ENCODE peak calls at places on chromosomes 13 and 19, in eight cellular contexts. One of them, this sample, is unnamed.

GRCh38 chr19:30180691-30181090 is 191.5 kb upstream of the ZNF536 start:
- DNase-seq in left lung: no peak
- DNase-seq in AG09319: no peak
- DNase-seq in transverse colon: no peak
- DNase-seq in lung: no peak
- DNase-seq in GM06990: no peak
- DNase-seq in B cell: no peak
- DNase-seq in fibroblast of mammary gland: no peak
- DNase-seq in this sample: no peak

GRCh38 chr13:111046590-111047141 is 68.4 kb upstream of the ARHGEF7 start:
- DNase-seq in left lung: no peak
- DNase-seq in AG09319: no peak
- DNase-seq in transverse colon: no peak
- DNase-seq in lung: peak
- DNase-seq in GM06990: no peak
- DNase-seq in B cell: no peak
- DNase-seq in fibroblast of mammary gland: peak
- DNase-seq in this sample: no peak

GRCh38 chr19:50994129-50994528 is 7.3 kb downstream of the KLK8 start:
- DNase-seq in left lung: no peak
- DNase-seq in AG09319: no peak
- DNase-seq in transverse colon: no peak
- DNase-seq in lung: no peak
- DNase-seq in GM06990: no peak
- DNase-seq in B cell: no peak
- DNase-seq in fibroblast of mammary gland: peak
- DNase-seq in this sample: no peak

GRCh38 chr19:38319421-38320258 is at the start of gene KCNK6:
- DNase-seq in left lung: peak
- DNase-seq in AG09319: no peak
- DNase-seq in transverse colon: peak
- DNase-seq in lung: no peak
- DNase-seq in GM06990: peak
- DNase-seq in B cell: no peak
- DNase-seq in fibroblast of mammary gland: peak
- DNase-seq in this sample: no peak

GRCh38 chr13:113493315-113493951 is 2.9 kb upstream of the DCUN1D2 start:
- DNase-seq in left lung: no peak
- DNase-seq in AG09319: peak
- DNase-seq in transverse colon: no peak
- DNase-seq in lung: no peak
- DNase-seq in GM06990: no peak
- DNase-seq in B cell: no peak
- DNase-seq in fibroblast of mammary gland: peak
- DNase-seq in this sample: peak

GRCh38 chr19:57406516-57407123 is 4.3 kb upstream of the ZNF17 start:
- DNase-seq in left lung: peak
- DNase-seq in AG09319: no peak
- DNase-seq in transverse colon: peak
- DNase-seq in lung: peak
- DNase-seq in GM06990: peak
- DNase-seq in B cell: peak
- DNase-seq in fibroblast of mammary gland: peak
- DNase-seq in this sample: no peak

GRCh38 chr19:58581227-58582141 is 8.3 kb upstream of the MZF1 start:
- DNase-seq in left lung: peak
- DNase-seq in AG09319: peak
- DNase-seq in transverse colon: peak
- DNase-seq in lung: peak
- DNase-seq in GM06990: peak
- DNase-seq in B cell: peak
- DNase-seq in fibroblast of mammary gland: peak
- DNase-seq in this sample: peak

GRCh38 chr19:16452321-16452720 is 19.4 kb downstream of the EPS15L1 start:
- DNase-seq in left lung: no peak
- DNase-seq in AG09319: no peak
- DNase-seq in transverse colon: no peak
- DNase-seq in lung: no peak
- DNase-seq in GM06990: no peak
- DNase-seq in B cell: no peak
- DNase-seq in fibroblast of mammary gland: no peak
- DNase-seq in this sample: no peak

GRCh38 chr19:35436477-35437141 is 11.4 kb upstream of the FFAR2 start:
- DNase-seq in left lung: peak
- DNase-seq in AG09319: peak
- DNase-seq in transverse colon: peak
- DNase-seq in lung: no peak
- DNase-seq in GM06990: no peak
- DNase-seq in B cell: no peak
- DNase-seq in fibroblast of mammary gland: peak
- DNase-seq in this sample: no peak

GRCh38 chr19:38900220-38900629 is 456 bp downstream of the NFKBIB start:
- DNase-seq in left lung: no peak
- DNase-seq in AG09319: no peak
- DNase-seq in transverse colon: no peak
- DNase-seq in lung: no peak
- DNase-seq in GM06990: no peak
- DNase-seq in B cell: no peak
- DNase-seq in fibroblast of mammary gland: peak
- DNase-seq in this sample: no peak

GRCh38 chr13:33483471-33483870 is 197.9 kb upstream of the STARD13 start:
- DNase-seq in left lung: no peak
- DNase-seq in AG09319: no peak
- DNase-seq in transverse colon: no peak
- DNase-seq in lung: no peak
- DNase-seq in GM06990: no peak
- DNase-seq in B cell: no peak
- DNase-seq in fibroblast of mammary gland: peak
- DNase-seq in this sample: no peak

GRCh38 chr19:8988204-8988603 is 22.0 kb downstream of the MUC16 start:
- DNase-seq in left lung: no peak
- DNase-seq in AG09319: no peak
- DNase-seq in transverse colon: no peak
- DNase-seq in lung: no peak
- DNase-seq in GM06990: no peak
- DNase-seq in B cell: no peak
- DNase-seq in fibroblast of mammary gland: no peak
- DNase-seq in this sample: no peak

GRCh38 chr13:38758278-38758677 is 71.4 kb downstream of the FREM2 start:
- DNase-seq in left lung: no peak
- DNase-seq in AG09319: no peak
- DNase-seq in transverse colon: no peak
- DNase-seq in lung: no peak
- DNase-seq in GM06990: no peak
- DNase-seq in B cell: no peak
- DNase-seq in fibroblast of mammary gland: no peak
- DNase-seq in this sample: no peak

DNA sequence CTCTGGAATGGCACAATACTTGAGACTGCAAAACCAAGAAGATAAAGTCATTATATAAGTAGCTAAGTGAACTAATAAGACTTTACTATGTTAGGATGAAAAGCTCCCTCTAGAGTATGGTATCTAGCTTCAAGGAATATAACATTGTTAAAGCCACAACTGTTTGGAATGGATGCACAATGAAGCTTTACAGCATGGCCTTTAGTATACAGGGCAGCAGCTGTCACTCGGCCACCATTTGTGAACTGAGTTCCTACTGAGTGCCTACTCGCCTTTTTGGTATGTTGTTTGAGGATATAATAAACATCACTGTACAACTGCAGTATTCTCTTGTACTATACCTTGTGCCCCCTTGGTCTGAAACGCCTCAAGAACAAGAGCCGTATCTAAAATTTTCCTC is 6.8 kb downstream of the ALG5 start:
- DNase-seq in left lung: no peak
- DNase-seq in AG09319: no peak
- DNase-seq in transverse colon: no peak
- DNase-seq in lung: no peak
- DNase-seq in GM06990: no peak
- DNase-seq in B cell: no peak
- DNase-seq in fibroblast of mammary gland: no peak
- DNase-seq in this sample: no peak
- TF ChIP-seq CTCF in left lung: no peak
- TF ChIP-seq CTCF in AG09319: no peak
- TF ChIP-seq CTCF in transverse colon: no peak
- TF ChIP-seq CTCF in lung: no peak
- TF ChIP-seq CTCF in GM06990: no peak
- TF ChIP-seq CTCF in B cell: no peak
- TF ChIP-seq CTCF in fibroblast of mammary gland: no peak
- TF ChIP-seq CTCF in this sample: no peak

DNA sequence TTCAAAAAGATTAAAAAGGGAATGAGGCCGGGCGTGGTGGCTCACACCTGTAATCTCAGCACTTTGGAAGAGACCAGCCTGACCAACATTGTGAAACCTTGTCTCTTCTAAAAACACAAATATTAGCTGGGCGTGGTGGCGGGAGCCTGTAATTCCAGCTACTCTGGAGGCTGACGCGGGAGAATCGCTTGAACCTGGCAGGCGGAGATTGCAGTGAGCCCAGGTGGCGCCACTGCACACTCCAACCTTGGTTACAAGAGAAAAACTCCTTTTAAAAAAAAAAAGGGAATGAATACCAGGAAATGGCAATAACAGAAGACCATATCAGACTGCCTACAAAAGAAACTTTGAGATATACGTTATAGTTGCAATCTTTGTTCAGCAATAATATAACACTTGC is 1244.5 kb downstream of the PCDH9 start:
- DNase-seq in left lung: no peak
- DNase-seq in AG09319: no peak
- DNase-seq in transverse colon: no peak
- DNase-seq in lung: no peak
- DNase-seq in GM06990: no peak
- DNase-seq in B cell: no peak
- DNase-seq in fibroblast of mammary gland: no peak
- DNase-seq in this sample: no peak
- TF ChIP-seq CTCF in left lung: no peak
- TF ChIP-seq CTCF in AG09319: no peak
- TF ChIP-seq CTCF in transverse colon: no peak
- TF ChIP-seq CTCF in lung: no peak
- TF ChIP-seq CTCF in GM06990: no peak
- TF ChIP-seq CTCF in B cell: no peak
- TF ChIP-seq CTCF in fibroblast of mammary gland: no peak
- TF ChIP-seq CTCF in this sample: no peak

GRCh38 chr19:34256835-34257558 is 2.6 kb downstream of the GARRE1 start:
- DNase-seq in left lung: no peak
- DNase-seq in AG09319: no peak
- DNase-seq in transverse colon: no peak
- DNase-seq in lung: no peak
- DNase-seq in GM06990: no peak
- DNase-seq in B cell: no peak
- DNase-seq in fibroblast of mammary gland: no peak
- DNase-seq in this sample: no peak

GRCh38 chr19:34257559-34257924 is 3.2 kb downstream of the GARRE1 start:
- DNase-seq in left lung: no peak
- DNase-seq in AG09319: no peak
- DNase-seq in transverse colon: no peak
- DNase-seq in lung: no peak
- DNase-seq in GM06990: no peak
- DNase-seq in B cell: no peak
- DNase-seq in fibroblast of mammary gland: no peak
- DNase-seq in this sample: no peak

GRCh38 chr19:34254552-34255432 is at the start of gene GARRE1:
- DNase-seq in left lung: no peak
- DNase-seq in AG09319: no peak
- DNase-seq in transverse colon: peak
- DNase-seq in lung: no peak
- DNase-seq in GM06990: peak
- DNase-seq in B cell: no peak
- DNase-seq in fibroblast of mammary gland: no peak
- DNase-seq in this sample: peak

GRCh38 chr19:34255546-34255945 is 1.2 kb downstream of the GARRE1 start:
- DNase-seq in left lung: no peak
- DNase-seq in AG09319: no peak
- DNase-seq in transverse colon: no peak
- DNase-seq in lung: no peak
- DNase-seq in GM06990: no peak
- DNase-seq in B cell: no peak
- DNase-seq in fibroblast of mammary gland: no peak
- DNase-seq in this sample: no peak

DNA sequence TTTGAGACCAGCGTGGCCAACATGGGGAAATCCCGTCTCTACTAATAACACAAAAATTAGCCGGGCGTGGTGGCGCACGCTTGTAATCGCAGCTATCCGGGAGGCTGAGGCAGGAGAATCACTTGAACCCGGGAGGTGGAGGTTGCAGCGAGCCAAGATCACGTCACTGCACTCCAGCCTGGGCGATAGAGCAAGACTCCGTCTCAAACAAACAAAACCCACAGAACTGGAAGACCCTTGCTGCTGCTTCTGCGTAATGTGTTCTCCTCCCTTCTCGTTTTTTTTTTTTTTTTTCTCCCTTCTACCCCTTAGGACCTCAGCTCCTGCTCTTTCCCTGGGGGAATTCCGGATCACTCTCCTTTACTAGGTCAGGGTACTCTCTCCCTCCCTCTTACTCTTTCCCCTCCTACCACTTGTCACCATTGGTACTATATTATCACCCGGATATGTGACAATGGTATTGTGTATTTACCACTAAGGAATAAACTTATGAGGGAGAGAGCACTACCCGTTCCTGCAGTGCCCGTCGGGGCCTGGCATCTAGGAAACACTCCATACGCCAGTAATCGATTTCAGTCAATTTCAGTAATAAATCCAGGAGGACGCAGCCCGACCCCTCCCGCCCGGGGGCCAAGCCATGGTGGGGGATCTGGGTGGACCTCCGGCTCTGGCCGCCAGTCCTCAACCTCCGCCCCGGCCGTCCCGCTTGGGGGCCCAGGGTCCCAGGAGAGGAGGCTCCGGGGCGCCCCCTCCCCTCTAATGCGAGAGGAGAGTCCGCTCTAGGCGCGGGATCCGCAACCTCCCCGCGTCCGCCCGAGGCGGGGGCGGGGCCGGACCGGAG is 423 bp upstream of the GARRE1 start:
- DNase-seq in left lung: peak
- DNase-seq in AG09319: no peak
- DNase-seq in transverse colon: peak
- DNase-seq in lung: peak
- DNase-seq in GM06990: peak
- DNase-seq in B cell: peak
- DNase-seq in fibroblast of mammary gland: peak
- DNase-seq in this sample: peak
- TF ChIP-seq CTCF in left lung: no peak
- TF ChIP-seq CTCF in AG09319: no peak
- TF ChIP-seq CTCF in transverse colon: no peak
- TF ChIP-seq CTCF in lung: no peak
- TF ChIP-seq CTCF in GM06990: no peak
- TF ChIP-seq CTCF in B cell: no peak
- TF ChIP-seq CTCF in fibroblast of mammary gland: no peak
- TF ChIP-seq CTCF in this sample: no peak

DNA sequence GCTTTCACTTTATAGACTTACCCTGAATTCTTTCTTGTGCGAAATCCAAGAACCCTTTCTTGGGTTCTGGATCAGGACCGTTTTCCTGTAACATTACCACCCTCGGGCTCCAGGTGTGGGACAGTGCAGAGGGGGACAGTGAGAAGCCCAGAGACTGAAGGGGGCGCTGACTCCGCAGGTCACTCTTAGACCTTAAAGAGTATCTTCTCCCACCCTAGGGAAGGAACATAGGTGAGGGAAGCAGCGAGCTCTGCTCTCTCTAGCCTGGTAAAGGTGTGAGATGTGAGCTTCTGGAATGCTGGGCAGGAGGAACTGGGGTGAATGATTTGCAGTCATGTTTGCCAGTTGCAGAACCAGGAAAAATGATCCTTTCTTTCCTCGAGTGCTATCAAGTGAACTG is 80.8 kb upstream of the ZNF507 start:
- DNase-seq in left lung: no peak
- DNase-seq in AG09319: no peak
- DNase-seq in transverse colon: no peak
- DNase-seq in lung: no peak
- DNase-seq in GM06990: no peak
- DNase-seq in B cell: no peak
- DNase-seq in fibroblast of mammary gland: no peak
- DNase-seq in this sample: no peak
- TF ChIP-seq CTCF in left lung: no peak
- TF ChIP-seq CTCF in AG09319: no peak
- TF ChIP-seq CTCF in transverse colon: no peak
- TF ChIP-seq CTCF in lung: no peak
- TF ChIP-seq CTCF in GM06990: no peak
- TF ChIP-seq CTCF in B cell: no peak
- TF ChIP-seq CTCF in fibroblast of mammary gland: no peak
- TF ChIP-seq CTCF in this sample: no peak

This sample was measured in osteocyte.